ENCODE peak calls at places on chromosomes 12 and 14, in five cellular contexts. J, I, R, H and G are unnamed samples.

GRCh38 chr12:96989916-96990315 is 82.9 kb downstream of the NEDD1 start:
- DNase-seq in I (no peak), J (peak), R (peak), H (peak), G (peak)

GRCh38 chr14:71659165-71659564 is 273.1 kb upstream of the RGS6 start:
- DNase-seq in H (peak), I (no peak), R (no peak), J (no peak), G (no peak)

GRCh38 chr12:31922341-31923062 is 36.7 kb upstream of the RESF1 start:
- DNase-seq in R (peak), J (no peak), I (no peak), H (peak), G (peak)

GRCh38 chr12:45978108-45978507 is 12.3 kb downstream of the SCAF11 start:
- DNase-seq in J (no peak), H (no peak), R (no peak), I (no peak), G (no peak)

GRCh38 chr14:54784060-54784459 is 118.6 kb downstream of the GCH1 start:
- DNase-seq in H (no peak), J (no peak), I (no peak), R (no peak), G (no peak)

GRCh38 chr12:116646901-116647300 is 87.7 kb downstream of the MAP1LC3B2 start:
- DNase-seq in H (no peak), J (no peak), R (no peak), I (no peak), G (no peak)

GRCh38 chr12:22334696-22335290 is at the start of gene ST8SIA1:
- DNase-seq in R (peak), H (peak), I (no peak), J (no peak), G (no peak)

GRCh38 chr14:31268216-31268615 is 60.6 kb upstream of the HECTD1 start:
- DNase-seq in I (no peak), R (no peak), J (no peak), H (no peak), G (no peak)

GRCh38 chr12:115687094-115687493 is 590.4 kb downstream of the MED13L start:
- DNase-seq in J (no peak), I (no peak), H (peak), R (no peak), G (no peak)

GRCh38 chr14:69693823-69694729 is 72.9 kb upstream of the SRSF5 start:
- DNase-seq in J (peak), I (no peak), H (peak), R (no peak), G (no peak)

GRCh38 chr12:15629761-15630160 is 159.4 kb downstream of the EPS8 start:
- DNase-seq in R (no peak), J (no peak), I (no peak), H (no peak), G (peak)

GRCh38 chr12:27497446-27497845 is 26.6 kb upstream of the PPFIBP1 start:
- DNase-seq in J (no peak), H (no peak), R (no peak), I (no peak), G (no peak)

GRCh38 chr12:29039013-29039412 is 110.1 kb upstream of the FAR2 start:
- DNase-seq in R (no peak), J (no peak), H (no peak), I (no peak), G (no peak)

GRCh38 chr12:133222211-133222610 is 13.5 kb downstream of the ANHX start:
- DNase-seq in R (no peak), I (no peak), H (no peak), J (no peak), G (no peak)

GRCh38 chr14:51521764-51522163 is 129.9 kb upstream of the FRMD6 start:
- DNase-seq in H (no peak), R (no peak), I (no peak), J (no peak), G (no peak)

DNA sequence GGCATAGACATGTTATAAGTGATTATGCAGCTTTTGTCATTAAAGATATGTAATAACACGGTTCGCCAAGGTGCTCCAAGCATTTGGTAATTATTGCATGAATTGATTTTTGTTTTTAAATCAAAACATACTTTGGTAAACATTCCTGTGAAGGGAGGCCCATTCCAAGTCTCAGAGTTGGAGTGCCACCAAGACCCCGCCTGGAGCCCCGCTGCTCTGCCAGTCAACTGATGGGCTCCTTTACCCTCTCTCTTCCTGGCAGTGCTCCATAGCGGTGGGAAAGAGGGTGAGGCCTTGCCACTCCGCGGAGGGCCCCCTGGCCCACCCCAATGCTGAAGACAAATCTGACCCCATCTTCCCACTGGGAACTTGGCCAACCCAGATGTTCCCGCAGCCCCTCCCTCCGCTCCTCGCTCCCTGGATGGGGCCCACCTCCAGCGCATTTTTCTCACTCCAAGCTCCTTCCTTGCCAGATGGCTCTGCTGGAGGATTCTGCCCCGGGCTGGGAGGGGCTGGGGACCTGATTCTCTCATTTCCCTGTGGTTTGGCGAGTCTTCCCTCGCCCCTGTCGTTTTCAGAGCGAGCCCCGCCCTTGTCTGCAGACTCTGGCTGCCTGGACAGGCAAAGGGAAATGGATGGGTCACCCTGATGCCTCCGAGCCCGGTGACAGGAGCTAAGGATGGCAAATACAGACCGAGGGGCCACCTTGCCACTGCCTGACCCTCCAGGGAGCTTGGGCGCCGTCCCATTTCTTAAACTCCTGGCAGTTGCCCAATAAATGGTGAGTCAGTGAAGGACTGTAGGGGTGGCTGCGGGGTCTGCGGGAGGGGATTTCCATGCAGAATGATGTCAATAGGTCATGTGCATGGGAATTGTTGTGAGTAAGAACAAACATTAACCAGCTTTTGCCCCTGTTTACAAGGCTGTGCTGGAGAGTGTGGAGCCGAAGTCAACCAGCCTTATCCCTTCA is 9.2 kb upstream of the PAPLN start:
- DNase-seq in R (peak), H (peak), J (no peak), I (no peak), G (peak)
- TF ChIP-seq JUNB in R (no peak), H (no peak), J (no peak), I (no peak), G (peak)

GRCh38 chr12:78402366-78403134 is 462.0 kb upstream of the SYT1 start:
- DNase-seq in R (no peak), J (no peak), H (no peak), I (no peak), G (no peak)
- TF ChIP-seq JUNB in R (no peak), J (no peak), H (no peak), I (no peak), G (no peak)

GRCh38 chr14:94395306-94395899 is 7.0 kb upstream of the SERPINA1 start:
- DNase-seq in H (no peak), R (no peak), J (no peak), I (no peak), G (no peak)
- TF ChIP-seq JUNB in H (no peak), R (no peak), J (no peak), I (no peak), G (no peak)

GRCh38 chr12:123115409-123116111 is 35.3 kb downstream of the PITPNM2 start:
- DNase-seq in I (peak), H (no peak), R (no peak), J (no peak), G (no peak)
- TF ChIP-seq JUNB in I (no peak), H (no peak), R (no peak), J (no peak), G (no peak)

GRCh38 chr14:25516838-25517237 is 466.9 kb upstream of the STXBP6 start:
- DNase-seq in H (no peak), J (no peak), I (no peak), R (peak), G (no peak)

DNA sequence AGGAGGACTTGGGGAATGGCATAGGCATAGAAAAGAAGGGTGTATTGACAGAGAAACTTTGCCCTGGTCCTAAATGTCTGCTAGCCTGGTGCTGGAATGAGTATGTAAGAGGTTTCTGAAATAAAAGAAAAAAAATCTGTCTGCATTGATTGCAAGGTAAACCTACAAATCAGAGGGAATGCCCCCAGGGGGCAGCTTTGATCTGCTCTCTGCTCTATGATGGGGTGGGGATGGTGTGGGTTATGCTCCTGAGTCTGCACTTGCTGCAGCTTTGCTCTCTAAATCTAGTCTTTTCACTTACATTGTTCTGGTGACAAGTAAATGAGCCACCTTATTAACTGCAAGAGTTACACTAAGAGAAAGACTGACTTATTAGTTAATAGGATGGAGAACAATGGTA is 468.4 kb upstream of the STXBP6 start:
- DNase-seq in J (no peak), H (no peak), I (no peak), R (no peak), G (no peak)
- TF ChIP-seq JUNB in J (no peak), H (no peak), I (no peak), R (no peak), G (no peak)

DNA sequence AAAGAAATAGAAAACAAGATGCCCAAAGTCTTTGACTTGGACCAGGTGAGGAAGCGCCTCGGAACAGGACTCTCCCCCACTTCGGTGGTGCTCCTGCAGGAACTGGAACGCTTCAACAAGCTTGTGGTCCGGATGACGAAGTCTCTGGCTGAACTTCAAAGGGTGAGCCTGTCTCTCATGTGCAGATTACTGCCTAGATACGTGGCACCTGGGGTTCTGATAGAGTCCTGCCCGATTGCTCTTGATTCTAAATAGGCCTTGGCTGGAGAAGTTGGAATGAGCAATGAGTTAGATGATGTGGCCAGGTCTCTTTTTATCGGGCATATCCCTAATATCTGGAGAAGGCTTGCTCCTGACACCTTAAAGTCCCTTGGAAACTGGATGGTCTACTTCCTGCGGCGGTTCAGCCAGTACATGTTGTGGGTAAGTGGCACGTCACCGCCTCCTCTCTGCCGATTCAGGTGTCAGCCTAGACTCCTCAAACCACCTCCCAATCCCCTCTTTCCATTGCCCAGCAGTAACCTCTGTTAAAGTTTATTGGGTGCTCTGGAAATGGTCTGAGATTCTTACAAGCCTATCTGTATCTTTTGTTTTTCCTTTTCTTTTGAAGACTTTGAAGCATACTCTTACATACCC is 40.8 kb downstream of the CCDC92 start:
- DNase-seq in J (no peak), R (no peak), I (no peak), H (no peak), G (no peak)
- TF ChIP-seq JUNB in J (no peak), R (no peak), I (no peak), H (no peak), G (no peak)